ENCODE peak calls at places on chromosomes 16 and 17, in nine cellular contexts. P, X, T, J, F, N, M, R and O are unnamed samples.

GRCh38 chr17:29376667-29377268 is 13.4 kb upstream of the TAOK1 start:
- DNase-seq in P (no peak), X (no peak), T (no peak), J (peak), F (no peak), N (peak), M (no peak), R (no peak), O (no peak)

GRCh38 chr17:76204277-76204676 is 36.0 kb downstream of the RNF157 start:
- DNase-seq in P (no peak), X (no peak), T (no peak), J (no peak), F (no peak), N (peak), M (no peak), R (peak), O (no peak)

GRCh38 chr17:3740611-3741073 is 16.9 kb downstream of the HASPIN start:
- DNase-seq in P (peak), X (no peak), T (no peak), J (no peak), F (no peak), N (no peak), M (no peak), R (no peak), O (no peak)

GRCh38 chr17:45132302-45132568 is at the start of gene PLCD3:
- DNase-seq in P (no peak), X (no peak), T (no peak), J (no peak), F (no peak), N (no peak), M (no peak), R (no peak), O (no peak)

GRCh38 chr16:58114827-58115825 is 14.1 kb downstream of the CFAP20 start:
- DNase-seq in P (no peak), X (no peak), T (no peak), J (no peak), F (no peak), N (no peak), M (no peak), R (no peak), O (no peak)

GRCh38 chr16:67897231-67897630 is 4.2 kb downstream of the PSKH1 start:
- DNase-seq in P (no peak), X (no peak), T (peak), J (no peak), F (no peak), N (peak), M (no peak), R (no peak), O (no peak)

GRCh38 chr16:1941162-1941923 is 1.7 kb downstream of the MSRB1 start:
- DNase-seq in P (no peak), X (no peak), T (no peak), J (no peak), F (peak), N (peak), M (no peak), R (no peak), O (no peak)

GRCh38 chr17:41539071-41539492 is 11.0 kb upstream of the KRT19 start:
- DNase-seq in P (no peak), X (no peak), T (no peak), J (no peak), F (no peak), N (no peak), M (no peak), R (no peak), O (no peak)

GRCh38 chr17:3892095-3892998 is 506 bp downstream of the CAMKK1 start:
- DNase-seq in P (peak), X (no peak), T (peak), J (peak), F (peak), N (peak), M (no peak), R (peak), O (no peak)

GRCh38 chr17:10754861-10755591 is 25.2 kb upstream of the TMEM220 start:
- DNase-seq in P (no peak), X (no peak), T (no peak), J (no peak), F (no peak), N (no peak), M (no peak), R (no peak), O (no peak)

GRCh38 chr17:47605006-47605405 is 44.7 kb upstream of the KPNB1 start:
- DNase-seq in P (no peak), X (no peak), T (no peak), J (no peak), F (no peak), N (no peak), M (no peak), R (no peak), O (no peak)

GRCh38 chr17:57578608-57578990 is 166.5 kb downstream of the CCDC182 start:
- DNase-seq in P (no peak), X (no peak), T (no peak), J (no peak), F (no peak), N (no peak), M (no peak), R (no peak), O (no peak)

GRCh38 chr17:39080416-39081179 is 70.8 kb downstream of the PLXDC1 start:
- DNase-seq in P (no peak), X (no peak), T (peak), J (peak), F (peak), N (peak), M (no peak), R (peak), O (no peak)

GRCh38 chr17:11618861-11619566 is 20.7 kb downstream of the DNAH9 start:
- DNase-seq in P (no peak), X (no peak), T (no peak), J (no peak), F (no peak), N (peak), M (no peak), R (no peak), O (no peak)

GRCh38 chr16:87731607-87732006 is 34.2 kb downstream of the KLHDC4 start:
- DNase-seq in P (no peak), X (no peak), T (no peak), J (no peak), F (no peak), N (no peak), M (no peak), R (no peak), O (no peak)